ENCODE peak calls at places on chromosomes 13 and 19, in five cellular contexts. One of them, this sample, is unnamed.

GRCh38 chr19:35040826-35041547 is 534 bp upstream of the HPN start:
- DNase-seq in psoas muscle: peak
- DNase-seq in stimulated activated CD8-positive, alpha-beta memory T cell treated with anti-CD3 and anti-CD28 coated beads, Interleukin-4, amount 100 ng/mL, for 24 hours: no peak
- DNase-seq in activated naive CD8-positive, alpha-beta T cell treated with anti-CD3 and anti-CD28 coated beads for 36 hours: peak
- DNase-seq in uterus: peak
- DNase-seq in this sample: no peak

GRCh38 chr19:48568345-48568886 is 16.4 kb downstream of the SULT2B1 start:
- DNase-seq in psoas muscle: peak
- DNase-seq in activated naive CD8-positive, alpha-beta T cell treated with anti-CD3 and anti-CD28 coated beads for 36 hours: no peak
- DNase-seq in stimulated activated CD8-positive, alpha-beta memory T cell treated with anti-CD3 and anti-CD28 coated beads, Interleukin-4, amount 100 ng/mL, for 24 hours: no peak
- DNase-seq in uterus: peak
- DNase-seq in this sample: no peak

GRCh38 chr13:33644607-33645543 is 173.1 kb upstream of the RFC3 start:
- DNase-seq in activated naive CD8-positive, alpha-beta T cell treated with anti-CD3 and anti-CD28 coated beads for 36 hours: no peak
- DNase-seq in psoas muscle: no peak
- DNase-seq in uterus: peak
- DNase-seq in stimulated activated CD8-positive, alpha-beta memory T cell treated with anti-CD3 and anti-CD28 coated beads, Interleukin-4, amount 100 ng/mL, for 24 hours: no peak
- DNase-seq in this sample: no peak

GRCh38 chr13:113491418-113491883 is 940 bp upstream of the DCUN1D2 start:
- DNase-seq in stimulated activated CD8-positive, alpha-beta memory T cell treated with anti-CD3 and anti-CD28 coated beads, Interleukin-4, amount 100 ng/mL, for 24 hours: no peak
- DNase-seq in psoas muscle: peak
- DNase-seq in uterus: peak
- DNase-seq in activated naive CD8-positive, alpha-beta T cell treated with anti-CD3 and anti-CD28 coated beads for 36 hours: peak
- DNase-seq in this sample: no peak

GRCh38 chr13:99105160-99105559 is 95.5 kb upstream of the UBAC2 start:
- DNase-seq in stimulated activated CD8-positive, alpha-beta memory T cell treated with anti-CD3 and anti-CD28 coated beads, Interleukin-4, amount 100 ng/mL, for 24 hours: no peak
- DNase-seq in uterus: no peak
- DNase-seq in activated naive CD8-positive, alpha-beta T cell treated with anti-CD3 and anti-CD28 coated beads for 36 hours: no peak
- DNase-seq in psoas muscle: no peak
- DNase-seq in this sample: no peak

GRCh38 chr13:73934215-73934623 is 200.0 kb downstream of the KLF12 start:
- DNase-seq in uterus: no peak
- DNase-seq in psoas muscle: no peak
- DNase-seq in activated naive CD8-positive, alpha-beta T cell treated with anti-CD3 and anti-CD28 coated beads for 36 hours: no peak
- DNase-seq in stimulated activated CD8-positive, alpha-beta memory T cell treated with anti-CD3 and anti-CD28 coated beads, Interleukin-4, amount 100 ng/mL, for 24 hours: no peak
- DNase-seq in this sample: no peak

GRCh38 chr19:9850235-9850959 is 15.3 kb downstream of the PIN1 start:
- DNase-seq in stimulated activated CD8-positive, alpha-beta memory T cell treated with anti-CD3 and anti-CD28 coated beads, Interleukin-4, amount 100 ng/mL, for 24 hours: no peak
- DNase-seq in activated naive CD8-positive, alpha-beta T cell treated with anti-CD3 and anti-CD28 coated beads for 36 hours: no peak
- DNase-seq in uterus: no peak
- DNase-seq in psoas muscle: no peak
- DNase-seq in this sample: no peak

GRCh38 chr13:76854894-76855293 is 31.3 kb downstream of the KCTD12 start:
- DNase-seq in psoas muscle: no peak
- DNase-seq in activated naive CD8-positive, alpha-beta T cell treated with anti-CD3 and anti-CD28 coated beads for 36 hours: no peak
- DNase-seq in stimulated activated CD8-positive, alpha-beta memory T cell treated with anti-CD3 and anti-CD28 coated beads, Interleukin-4, amount 100 ng/mL, for 24 hours: no peak
- DNase-seq in uterus: no peak
- DNase-seq in this sample: no peak

GRCh38 chr13:113654591-113655357 is 3.2 kb downstream of the ATP4B start:
- DNase-seq in psoas muscle: peak
- DNase-seq in uterus: peak
- DNase-seq in activated naive CD8-positive, alpha-beta T cell treated with anti-CD3 and anti-CD28 coated beads for 36 hours: no peak
- DNase-seq in stimulated activated CD8-positive, alpha-beta memory T cell treated with anti-CD3 and anti-CD28 coated beads, Interleukin-4, amount 100 ng/mL, for 24 hours: no peak
- DNase-seq in this sample: no peak

GRCh38 chr19:55536951-55537740 is at the start of gene SBK2:
- DNase-seq in psoas muscle: no peak
- DNase-seq in activated naive CD8-positive, alpha-beta T cell treated with anti-CD3 and anti-CD28 coated beads for 36 hours: no peak
- DNase-seq in uterus: no peak
- DNase-seq in stimulated activated CD8-positive, alpha-beta memory T cell treated with anti-CD3 and anti-CD28 coated beads, Interleukin-4, amount 100 ng/mL, for 24 hours: no peak
- DNase-seq in this sample: no peak

GRCh38 chr19:38888876-38889275 is 10.5 kb downstream of the SIRT2 start:
- DNase-seq in psoas muscle: no peak
- DNase-seq in stimulated activated CD8-positive, alpha-beta memory T cell treated with anti-CD3 and anti-CD28 coated beads, Interleukin-4, amount 100 ng/mL, for 24 hours: no peak
- DNase-seq in activated naive CD8-positive, alpha-beta T cell treated with anti-CD3 and anti-CD28 coated beads for 36 hours: no peak
- DNase-seq in uterus: no peak
- DNase-seq in this sample: no peak

GRCh38 chr13:114313061-114313860 is 1.0 kb upstream of the CHAMP1 start:
- DNase-seq in activated naive CD8-positive, alpha-beta T cell treated with anti-CD3 and anti-CD28 coated beads for 36 hours: peak
- DNase-seq in psoas muscle: no peak
- DNase-seq in stimulated activated CD8-positive, alpha-beta memory T cell treated with anti-CD3 and anti-CD28 coated beads, Interleukin-4, amount 100 ng/mL, for 24 hours: no peak
- DNase-seq in uterus: no peak
- DNase-seq in this sample: no peak

GRCh38 chr19:8655340-8655709 is 24.9 kb downstream of the NFILZ start:
- DNase-seq in activated naive CD8-positive, alpha-beta T cell treated with anti-CD3 and anti-CD28 coated beads for 36 hours: peak
- DNase-seq in uterus: no peak
- DNase-seq in stimulated activated CD8-positive, alpha-beta memory T cell treated with anti-CD3 and anti-CD28 coated beads, Interleukin-4, amount 100 ng/mL, for 24 hours: no peak
- DNase-seq in psoas muscle: peak
- DNase-seq in this sample: no peak

GRCh38 chr19:2820112-2820702 is 539 bp downstream of the ZNF554 start:
- DNase-seq in activated naive CD8-positive, alpha-beta T cell treated with anti-CD3 and anti-CD28 coated beads for 36 hours: no peak
- DNase-seq in psoas muscle: no peak
- DNase-seq in stimulated activated CD8-positive, alpha-beta memory T cell treated with anti-CD3 and anti-CD28 coated beads, Interleukin-4, amount 100 ng/mL, for 24 hours: no peak
- DNase-seq in uterus: peak
- DNase-seq in this sample: no peak

GRCh38 chr19:4372630-4373367 is 27.5 kb downstream of the SH3GL1 start:
- DNase-seq in psoas muscle: no peak
- DNase-seq in uterus: no peak
- DNase-seq in activated naive CD8-positive, alpha-beta T cell treated with anti-CD3 and anti-CD28 coated beads for 36 hours: no peak
- DNase-seq in stimulated activated CD8-positive, alpha-beta memory T cell treated with anti-CD3 and anti-CD28 coated beads, Interleukin-4, amount 100 ng/mL, for 24 hours: no peak
- DNase-seq in this sample: no peak

GRCh38 chr19:40827386-40828247 is 22.6 kb downstream of the CYP2A6 start:
- DNase-seq in psoas muscle: no peak
- DNase-seq in activated naive CD8-positive, alpha-beta T cell treated with anti-CD3 and anti-CD28 coated beads for 36 hours: no peak
- DNase-seq in uterus: no peak
- DNase-seq in stimulated activated CD8-positive, alpha-beta memory T cell treated with anti-CD3 and anti-CD28 coated beads, Interleukin-4, amount 100 ng/mL, for 24 hours: no peak
- DNase-seq in this sample: no peak

GRCh38 chr19:6233051-6233826 is 46.5 kb downstream of the MLLT1 start:
- DNase-seq in activated naive CD8-positive, alpha-beta T cell treated with anti-CD3 and anti-CD28 coated beads for 36 hours: no peak
- DNase-seq in uterus: peak
- DNase-seq in stimulated activated CD8-positive, alpha-beta memory T cell treated with anti-CD3 and anti-CD28 coated beads, Interleukin-4, amount 100 ng/mL, for 24 hours: no peak
- DNase-seq in psoas muscle: peak
- DNase-seq in this sample: no peak

GRCh38 chr19:4388171-4389063 is 11.9 kb downstream of the SH3GL1 start:
- DNase-seq in activated naive CD8-positive, alpha-beta T cell treated with anti-CD3 and anti-CD28 coated beads for 36 hours: no peak
- DNase-seq in stimulated activated CD8-positive, alpha-beta memory T cell treated with anti-CD3 and anti-CD28 coated beads, Interleukin-4, amount 100 ng/mL, for 24 hours: no peak
- DNase-seq in psoas muscle: peak
- DNase-seq in uterus: no peak
- DNase-seq in this sample: no peak

GRCh38 chr13:58619396-58620113 is 988.0 kb downstream of the PCDH17 start:
- DNase-seq in uterus: no peak
- DNase-seq in psoas muscle: no peak
- DNase-seq in activated naive CD8-positive, alpha-beta T cell treated with anti-CD3 and anti-CD28 coated beads for 36 hours: no peak
- DNase-seq in stimulated activated CD8-positive, alpha-beta memory T cell treated with anti-CD3 and anti-CD28 coated beads, Interleukin-4, amount 100 ng/mL, for 24 hours: no peak
- DNase-seq in this sample: no peak

GRCh38 chr13:40139896-40140520 is 484.5 kb downstream of the COG6 start:
- DNase-seq in activated naive CD8-positive, alpha-beta T cell treated with anti-CD3 and anti-CD28 coated beads for 36 hours: no peak
- DNase-seq in psoas muscle: no peak
- DNase-seq in stimulated activated CD8-positive, alpha-beta memory T cell treated with anti-CD3 and anti-CD28 coated beads, Interleukin-4, amount 100 ng/mL, for 24 hours: no peak
- DNase-seq in uterus: no peak
- DNase-seq in this sample: no peak

GRCh38 chr13:33743438-33744368 is 74.2 kb upstream of the RFC3 start:
- DNase-seq in activated naive CD8-positive, alpha-beta T cell treated with anti-CD3 and anti-CD28 coated beads for 36 hours: no peak
- DNase-seq in stimulated activated CD8-positive, alpha-beta memory T cell treated with anti-CD3 and anti-CD28 coated beads, Interleukin-4, amount 100 ng/mL, for 24 hours: no peak
- DNase-seq in psoas muscle: no peak
- DNase-seq in uterus: no peak
- DNase-seq in this sample: no peak

GRCh38 chr19:40718774-40719391 is 2.0 kb downstream of the ITPKC start:
- DNase-seq in activated naive CD8-positive, alpha-beta T cell treated with anti-CD3 and anti-CD28 coated beads for 36 hours: peak
- DNase-seq in psoas muscle: peak
- DNase-seq in uterus: peak
- DNase-seq in stimulated activated CD8-positive, alpha-beta memory T cell treated with anti-CD3 and anti-CD28 coated beads, Interleukin-4, amount 100 ng/mL, for 24 hours: no peak
- DNase-seq in this sample: no peak

GRCh38 chr13:112984954-112985802 is 16.2 kb downstream of the MCF2L start:
- DNase-seq in uterus: no peak
- DNase-seq in stimulated activated CD8-positive, alpha-beta memory T cell treated with anti-CD3 and anti-CD28 coated beads, Interleukin-4, amount 100 ng/mL, for 24 hours: no peak
- DNase-seq in psoas muscle: no peak
- DNase-seq in activated naive CD8-positive, alpha-beta T cell treated with anti-CD3 and anti-CD28 coated beads for 36 hours: no peak
- DNase-seq in this sample: no peak

GRCh38 chr13:43305416-43305815 is 282.0 kb downstream of the DNAJC15 start:
- DNase-seq in stimulated activated CD8-positive, alpha-beta memory T cell treated with anti-CD3 and anti-CD28 coated beads, Interleukin-4, amount 100 ng/mL, for 24 hours: no peak
- DNase-seq in activated naive CD8-positive, alpha-beta T cell treated with anti-CD3 and anti-CD28 coated beads for 36 hours: no peak
- DNase-seq in psoas muscle: no peak
- DNase-seq in uterus: no peak
- DNase-seq in this sample: no peak

GRCh38 chr19:41264581-41265375 is 606 bp downstream of the HNRNPUL1 start:
- DNase-seq in stimulated activated CD8-positive, alpha-beta memory T cell treated with anti-CD3 and anti-CD28 coated beads, Interleukin-4, amount 100 ng/mL, for 24 hours: peak
- DNase-seq in activated naive CD8-positive, alpha-beta T cell treated with anti-CD3 and anti-CD28 coated beads for 36 hours: peak
- DNase-seq in psoas muscle: peak
- DNase-seq in uterus: peak
- DNase-seq in this sample: peak

GRCh38 chr19:5967994-5968430 is 9.9 kb downstream of the RANBP3 start:
- DNase-seq in uterus: no peak
- DNase-seq in psoas muscle: no peak
- DNase-seq in activated naive CD8-positive, alpha-beta T cell treated with anti-CD3 and anti-CD28 coated beads for 36 hours: peak
- DNase-seq in stimulated activated CD8-positive, alpha-beta memory T cell treated with anti-CD3 and anti-CD28 coated beads, Interleukin-4, amount 100 ng/mL, for 24 hours: no peak
- DNase-seq in this sample: peak

GRCh38 chr13:110726726-110727125 is 13.2 kb downstream of the ING1 start:
- DNase-seq in uterus: no peak
- DNase-seq in psoas muscle: no peak
- DNase-seq in activated naive CD8-positive, alpha-beta T cell treated with anti-CD3 and anti-CD28 coated beads for 36 hours: peak
- DNase-seq in stimulated activated CD8-positive, alpha-beta memory T cell treated with anti-CD3 and anti-CD28 coated beads, Interleukin-4, amount 100 ng/mL, for 24 hours: peak
- DNase-seq in this sample: peak

GRCh38 chr13:31769581-31769980 is 30.3 kb downstream of the RXFP2 start:
- DNase-seq in uterus: no peak
- DNase-seq in psoas muscle: no peak
- DNase-seq in stimulated activated CD8-positive, alpha-beta memory T cell treated with anti-CD3 and anti-CD28 coated beads, Interleukin-4, amount 100 ng/mL, for 24 hours: no peak
- DNase-seq in activated naive CD8-positive, alpha-beta T cell treated with anti-CD3 and anti-CD28 coated beads for 36 hours: no peak
- DNase-seq in this sample: no peak

GRCh38 chr19:6249296-6249695 is 30.5 kb downstream of the MLLT1 start:
- DNase-seq in activated naive CD8-positive, alpha-beta T cell treated with anti-CD3 and anti-CD28 coated beads for 36 hours: no peak
- DNase-seq in stimulated activated CD8-positive, alpha-beta memory T cell treated with anti-CD3 and anti-CD28 coated beads, Interleukin-4, amount 100 ng/mL, for 24 hours: no peak
- DNase-seq in psoas muscle: no peak
- DNase-seq in uterus: no peak
- DNase-seq in this sample: no peak

GRCh38 chr13:99404005-99404755 is 97.0 kb upstream of the GPR183 start:
- DNase-seq in activated naive CD8-positive, alpha-beta T cell treated with anti-CD3 and anti-CD28 coated beads for 36 hours: no peak
- DNase-seq in psoas muscle: no peak
- DNase-seq in stimulated activated CD8-positive, alpha-beta memory T cell treated with anti-CD3 and anti-CD28 coated beads, Interleukin-4, amount 100 ng/mL, for 24 hours: no peak
- DNase-seq in uterus: no peak
- DNase-seq in this sample: no peak

GRCh38 chr13:69856331-69856730 is 251.3 kb upstream of the ATXN8OS start:
- DNase-seq in psoas muscle: no peak
- DNase-seq in stimulated activated CD8-positive, alpha-beta memory T cell treated with anti-CD3 and anti-CD28 coated beads, Interleukin-4, amount 100 ng/mL, for 24 hours: no peak
- DNase-seq in uterus: no peak
- DNase-seq in activated naive CD8-positive, alpha-beta T cell treated with anti-CD3 and anti-CD28 coated beads for 36 hours: no peak
- DNase-seq in this sample: no peak

GRCh38 chr19:44671400-44671799 is at the start of gene CEACAM19:
- DNase-seq in uterus: no peak
- DNase-seq in stimulated activated CD8-positive, alpha-beta memory T cell treated with anti-CD3 and anti-CD28 coated beads, Interleukin-4, amount 100 ng/mL, for 24 hours: no peak
- DNase-seq in activated naive CD8-positive, alpha-beta T cell treated with anti-CD3 and anti-CD28 coated beads for 36 hours: no peak
- DNase-seq in psoas muscle: no peak
- DNase-seq in this sample: no peak

GRCh38 chr19:7505682-7506384 is 10.1 kb upstream of the ZNF358 start:
- DNase-seq in psoas muscle: no peak
- DNase-seq in stimulated activated CD8-positive, alpha-beta memory T cell treated with anti-CD3 and anti-CD28 coated beads, Interleukin-4, amount 100 ng/mL, for 24 hours: no peak
- DNase-seq in activated naive CD8-positive, alpha-beta T cell treated with anti-CD3 and anti-CD28 coated beads for 36 hours: no peak
- DNase-seq in uterus: no peak
- DNase-seq in this sample: no peak

GRCh38 chr19:42658148-42658547 is 63.4 kb upstream of the CEACAM8 start:
- DNase-seq in uterus: no peak
- DNase-seq in activated naive CD8-positive, alpha-beta T cell treated with anti-CD3 and anti-CD28 coated beads for 36 hours: no peak
- DNase-seq in psoas muscle: no peak
- DNase-seq in stimulated activated CD8-positive, alpha-beta memory T cell treated with anti-CD3 and anti-CD28 coated beads, Interleukin-4, amount 100 ng/mL, for 24 hours: no peak
- DNase-seq in this sample: no peak

GRCh38 chr19:44840811-44841210 is 5.3 kb upstream of the NECTIN2 start:
- DNase-seq in psoas muscle: no peak
- DNase-seq in stimulated activated CD8-positive, alpha-beta memory T cell treated with anti-CD3 and anti-CD28 coated beads, Interleukin-4, amount 100 ng/mL, for 24 hours: no peak
- DNase-seq in uterus: no peak
- DNase-seq in activated naive CD8-positive, alpha-beta T cell treated with anti-CD3 and anti-CD28 coated beads for 36 hours: no peak
- DNase-seq in this sample: no peak

GRCh38 chr13:114157869-114158495 is 21.1 kb upstream of the CFAP97D2 start:
- DNase-seq in stimulated activated CD8-positive, alpha-beta memory T cell treated with anti-CD3 and anti-CD28 coated beads, Interleukin-4, amount 100 ng/mL, for 24 hours: no peak
- DNase-seq in psoas muscle: no peak
- DNase-seq in activated naive CD8-positive, alpha-beta T cell treated with anti-CD3 and anti-CD28 coated beads for 36 hours: no peak
- DNase-seq in uterus: no peak
- DNase-seq in this sample: no peak

GRCh38 chr13:110415669-110416068 is 108.6 kb downstream of the COL4A2 start:
- DNase-seq in psoas muscle: no peak
- DNase-seq in uterus: no peak
- DNase-seq in activated naive CD8-positive, alpha-beta T cell treated with anti-CD3 and anti-CD28 coated beads for 36 hours: peak
- DNase-seq in stimulated activated CD8-positive, alpha-beta memory T cell treated with anti-CD3 and anti-CD28 coated beads, Interleukin-4, amount 100 ng/mL, for 24 hours: no peak
- DNase-seq in this sample: peak

GRCh38 chr19:47107953-47108746 is 5.4 kb downstream of the ZC3H4 start:
- DNase-seq in activated naive CD8-positive, alpha-beta T cell treated with anti-CD3 and anti-CD28 coated beads for 36 hours: no peak
- DNase-seq in psoas muscle: no peak
- DNase-seq in uterus: no peak
- DNase-seq in stimulated activated CD8-positive, alpha-beta memory T cell treated with anti-CD3 and anti-CD28 coated beads, Interleukin-4, amount 100 ng/mL, for 24 hours: no peak
- DNase-seq in this sample: no peak

GRCh38 chr13:103282571-103283450 is 216.6 kb upstream of the SLC10A2 start:
- DNase-seq in uterus: no peak
- DNase-seq in psoas muscle: no peak
- DNase-seq in stimulated activated CD8-positive, alpha-beta memory T cell treated with anti-CD3 and anti-CD28 coated beads, Interleukin-4, amount 100 ng/mL, for 24 hours: no peak
- DNase-seq in activated naive CD8-positive, alpha-beta T cell treated with anti-CD3 and anti-CD28 coated beads for 36 hours: no peak
- DNase-seq in this sample: no peak